ENCODE peak calls at places on chromosomes 16 and 17, in six cellular contexts. V is GM23338, S is tibial nerve, Z is A549, L is gastrocnemius medialis, I is keratinocyte. C is an unnamed sample. For H3K4me1, the result is how much of the 10 kb centered on the place peaks cover.

GRCh38 chr17:38417210-38417951 is 10.9 kb upstream of the ARHGAP23 start:
- DNase-seq in V (no peak), L (no peak), Z (no peak), S (no peak), I (no peak), C (no peak)

GRCh38 chr17:74430706-74431567 is 951 bp upstream of the GPRC5C start:
- DNase-seq in V (peak), S (peak), Z (peak), I (no peak), L (peak), C (peak)

GRCh38 chr17:75010683-75011406 is 1.6 kb upstream of the MRPL58 start:
- DNase-seq in L (no peak), S (no peak), V (peak), I (no peak), Z (peak), C (no peak)

GRCh38 chr17:51819341-51819740 is 339.2 kb downstream of the CA10 start:
- DNase-seq in I (no peak), L (no peak), Z (no peak), V (no peak), S (no peak), C (no peak)

GRCh38 chr16:87608400-87608985 is 6.2 kb downstream of the JPH3 start:
- DNase-seq in I (peak), L (no peak), Z (peak), V (peak), S (peak), C (peak)

GRCh38 chr16:27156531-27156930 is 46.8 kb upstream of the KDM8 start:
- DNase-seq in I (no peak), V (no peak), Z (no peak), S (no peak), L (no peak), C (no peak)

GRCh38 chr16:24667244-24667764 is 62.1 kb upstream of the TNRC6A start:
- DNase-seq in Z (no peak), L (no peak), I (no peak), S (no peak), V (no peak), C (no peak)

GRCh38 chr17:5819396-5819795 is 235.1 kb upstream of the NLRP1 start:
- DNase-seq in S (no peak), V (no peak), L (no peak), I (no peak), Z (no peak), C (no peak)

GRCh38 chr16:58329147-58329546 is 34.3 kb upstream of the PRSS54 start:
- DNase-seq in Z (no peak), S (no peak), V (no peak), I (no peak), L (no peak), C (no peak)

GRCh38 chr17:42527932-42528331 is 8.1 kb upstream of the NAGLU start:
- DNase-seq in L (no peak), Z (no peak), S (no peak), I (no peak), V (no peak), C (peak)

GRCh38 chr16:66872927-66873684 is 7.2 kb upstream of the PDP2 start:
- DNase-seq in S (peak), L (peak), I (peak), V (peak), Z (peak), C (peak)

DNA sequence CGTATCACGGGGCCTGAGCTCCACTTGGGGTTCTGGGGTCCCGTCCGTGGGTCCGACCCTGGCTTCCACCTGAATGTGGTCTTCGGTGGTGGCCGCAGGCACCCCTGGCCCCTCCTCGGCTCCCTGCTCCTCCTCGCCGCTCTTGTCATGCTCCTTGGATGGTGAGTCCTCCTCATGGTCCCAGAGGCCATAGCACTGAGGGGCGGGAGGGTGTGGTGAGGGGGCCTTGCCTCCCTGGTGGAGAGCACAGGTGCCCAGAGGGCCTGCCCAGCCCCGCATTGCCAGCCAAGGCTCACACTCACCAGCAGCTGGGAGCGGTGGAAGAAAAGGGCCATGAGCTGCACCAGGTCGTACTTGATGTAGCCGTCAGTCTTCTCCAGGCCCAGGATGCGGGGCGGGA is 14.9 kb downstream of the CTU2 start:
- DNase-seq in V (no peak), Z (no peak), I (no peak), S (no peak), L (no peak), C (no peak)
- H3K4me1 ChIP-seq in V (under half), Z (under half), I (under half), S (under half), L (under half), C (under half)

GRCh38 chr17:8038954-8039610 is at the start of gene ALOX15B:
- DNase-seq in Z (no peak), I (no peak), L (no peak), V (peak), S (no peak), C (peak)

GRCh38 chr17:8044819-8045810 is 6.3 kb downstream of the ALOX15B start:
- DNase-seq in Z (no peak), V (no peak), S (no peak), L (no peak), I (no peak), C (peak)

GRCh38 chr17:8041980-8042379 is 3.1 kb downstream of the ALOX15B start:
- DNase-seq in I (no peak), Z (no peak), L (no peak), S (no peak), V (no peak), C (no peak)

GRCh38 chr17:8041249-8041928 is 2.5 kb downstream of the ALOX15B start:
- DNase-seq in L (peak), Z (peak), V (peak), S (peak), I (no peak), C (peak)

DNA sequence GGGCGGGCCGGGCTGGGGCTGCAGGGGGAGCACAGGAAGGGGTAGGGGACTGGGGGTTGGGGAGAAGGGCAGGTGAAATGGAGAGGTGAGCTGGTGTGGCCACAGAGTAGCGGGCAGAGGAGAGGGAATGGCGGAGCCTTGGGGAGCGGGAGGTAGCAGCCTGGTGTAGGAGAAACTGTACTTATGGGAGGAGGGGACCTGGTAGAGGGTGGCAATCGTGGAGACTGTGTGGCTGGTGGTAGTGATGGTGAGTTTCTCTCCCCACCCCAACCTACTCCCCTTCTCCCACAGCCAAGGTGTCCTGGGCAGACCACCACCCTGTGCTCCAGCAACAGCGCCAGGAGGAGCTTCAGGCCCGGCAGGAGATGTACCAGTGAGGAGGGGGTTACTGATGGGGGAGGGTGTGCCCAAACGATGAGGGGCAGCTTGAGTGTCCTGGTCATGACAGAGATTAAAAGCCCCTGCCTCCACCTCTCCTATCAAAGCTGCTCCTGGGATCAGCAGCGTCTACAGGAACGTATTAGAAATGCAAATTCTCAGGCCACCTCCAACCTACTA is 831 bp downstream of the ALOX15B start:
- DNase-seq in Z (no peak), S (no peak), I (no peak), V (no peak), L (no peak), C (peak)
- H3K4me3 ChIP-seq in Z (no peak), S (peak), I (peak), V (peak), L (no peak), C (no peak)

GRCh38 chr17:63833026-63833740 is 5.7 kb upstream of the FTSJ3 start:
- DNase-seq in V (no peak), S (no peak), L (no peak), I (no peak), Z (no peak), C (no peak)

GRCh38 chr17:63831505-63831904 is 4.0 kb upstream of the FTSJ3 start:
- DNase-seq in L (no peak), S (no peak), I (no peak), V (no peak), Z (no peak), C (no peak)

GRCh38 chr17:63832455-63832854 is 5.0 kb upstream of the FTSJ3 start:
- DNase-seq in S (no peak), V (peak), Z (no peak), I (no peak), L (no peak), C (no peak)

GRCh38 chr17:63830904-63831491 is 3.5 kb upstream of the FTSJ3 start:
- DNase-seq in I (no peak), L (no peak), S (no peak), V (no peak), Z (no peak), C (no peak)

DNA sequence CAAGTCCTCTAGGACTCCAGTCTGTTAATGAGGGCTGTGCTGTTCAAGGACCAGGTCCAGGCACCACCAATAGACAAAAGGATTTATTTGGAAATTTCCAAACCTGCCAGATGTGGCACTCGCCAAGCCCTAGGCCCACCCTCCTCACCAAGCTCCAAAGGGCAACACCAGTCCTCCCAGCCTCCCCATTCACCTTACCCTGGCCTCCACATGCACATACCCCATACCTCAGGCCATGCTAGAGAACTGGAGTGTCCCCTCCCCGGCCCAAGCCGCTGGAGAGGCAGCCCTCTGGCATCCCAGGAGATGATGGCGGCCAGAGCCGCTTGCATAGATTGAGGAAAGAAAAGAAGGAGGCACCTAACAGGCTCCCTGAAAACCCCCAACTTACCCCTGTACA is 4.6 kb upstream of the FTSJ3 start:
- DNase-seq in Z (no peak), L (no peak), V (no peak), I (no peak), S (no peak), C (no peak)
- H3K4me1 ChIP-seq in Z (under half), L (under half), V (under half), I (under half), S (under half), C (under half)

DNA sequence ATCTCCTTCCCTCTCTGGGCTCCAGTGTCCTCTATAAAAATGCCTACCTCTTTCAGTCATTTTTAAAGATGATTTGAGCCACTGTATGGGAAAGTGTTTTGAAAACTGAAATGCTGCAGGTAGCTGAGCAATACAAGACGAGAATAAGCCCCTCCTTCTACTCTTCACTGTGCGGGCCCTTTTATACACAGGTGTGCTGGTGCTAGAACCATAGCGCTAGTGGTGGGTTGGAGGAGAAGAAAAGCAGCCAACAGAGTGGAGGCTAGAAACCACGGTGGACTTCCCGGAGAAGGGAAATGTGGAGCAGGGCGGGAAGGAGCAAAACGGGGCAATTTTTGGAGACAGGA is 58.2 kb upstream of the DLX4 start:
- DNase-seq in V (peak), Z (no peak), L (no peak), S (no peak), I (no peak), C (no peak)
- H3K4me3 ChIP-seq in V (peak), Z (no peak), L (no peak), S (no peak), I (no peak), C (no peak)

GRCh38 chr17:48990882-48991357 is 6.3 kb upstream of the IGF2BP1 start:
- DNase-seq in I (no peak), V (peak), S (no peak), Z (peak), L (no peak), C (no peak)
- H3K4me1 ChIP-seq in I (under half), V (under half), S (under half), Z (half or more), L (under half), C (under half)

GRCh38 chr16:70647461-70648359 is 1.4 kb downstream of the IL34 start:
- DNase-seq in Z (no peak), S (no peak), I (no peak), L (no peak), V (no peak), C (peak)

GRCh38 chr16:70650216-70650615 is 3.9 kb downstream of the IL34 start:
- DNase-seq in I (no peak), Z (no peak), L (no peak), V (no peak), S (no peak), C (peak)

GRCh38 chr16:70651524-70651923 is 5.2 kb downstream of the IL34 start:
- DNase-seq in I (no peak), V (no peak), S (no peak), Z (no peak), L (no peak), C (no peak)

GRCh38 chr16:70648606-70649005 is 2.2 kb downstream of the IL34 start:
- DNase-seq in L (no peak), S (no peak), V (no peak), Z (no peak), I (no peak), C (peak)

GRCh38 chr16:70649300-70649699 is 2.9 kb downstream of the IL34 start:
- DNase-seq in S (no peak), Z (no peak), V (no peak), I (no peak), L (no peak), C (no peak)
- H3K4me3 ChIP-seq in S (no peak), Z (no peak), V (no peak), I (no peak), L (no peak), C (no peak)

DNA sequence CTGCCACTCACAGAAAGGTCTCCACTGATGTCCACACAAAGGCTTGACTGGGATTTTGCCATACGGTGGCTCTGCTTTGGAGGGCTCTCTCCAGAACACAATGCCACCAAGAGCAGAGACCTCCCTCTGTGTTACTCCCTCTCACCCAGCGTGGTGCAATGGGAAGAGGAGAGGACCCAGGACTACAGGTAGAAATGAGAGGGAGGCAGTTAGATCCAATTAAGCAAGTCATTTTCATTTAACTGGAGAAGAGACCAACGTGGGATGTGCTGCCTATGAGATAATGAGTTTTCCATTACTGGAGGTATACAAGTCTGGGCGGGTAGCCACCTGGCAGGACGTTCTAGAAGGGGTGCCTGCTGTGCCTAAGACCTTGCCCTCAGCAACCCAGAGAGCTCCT is 34.2 kb downstream of the TOM1L2 start:
- DNase-seq in L (no peak), Z (no peak), V (no peak), S (no peak), I (no peak), C (no peak)
- H3K4me1 ChIP-seq in L (half or more), Z (half or more), V (under half), S (half or more), I (half or more), C (under half)

DNA sequence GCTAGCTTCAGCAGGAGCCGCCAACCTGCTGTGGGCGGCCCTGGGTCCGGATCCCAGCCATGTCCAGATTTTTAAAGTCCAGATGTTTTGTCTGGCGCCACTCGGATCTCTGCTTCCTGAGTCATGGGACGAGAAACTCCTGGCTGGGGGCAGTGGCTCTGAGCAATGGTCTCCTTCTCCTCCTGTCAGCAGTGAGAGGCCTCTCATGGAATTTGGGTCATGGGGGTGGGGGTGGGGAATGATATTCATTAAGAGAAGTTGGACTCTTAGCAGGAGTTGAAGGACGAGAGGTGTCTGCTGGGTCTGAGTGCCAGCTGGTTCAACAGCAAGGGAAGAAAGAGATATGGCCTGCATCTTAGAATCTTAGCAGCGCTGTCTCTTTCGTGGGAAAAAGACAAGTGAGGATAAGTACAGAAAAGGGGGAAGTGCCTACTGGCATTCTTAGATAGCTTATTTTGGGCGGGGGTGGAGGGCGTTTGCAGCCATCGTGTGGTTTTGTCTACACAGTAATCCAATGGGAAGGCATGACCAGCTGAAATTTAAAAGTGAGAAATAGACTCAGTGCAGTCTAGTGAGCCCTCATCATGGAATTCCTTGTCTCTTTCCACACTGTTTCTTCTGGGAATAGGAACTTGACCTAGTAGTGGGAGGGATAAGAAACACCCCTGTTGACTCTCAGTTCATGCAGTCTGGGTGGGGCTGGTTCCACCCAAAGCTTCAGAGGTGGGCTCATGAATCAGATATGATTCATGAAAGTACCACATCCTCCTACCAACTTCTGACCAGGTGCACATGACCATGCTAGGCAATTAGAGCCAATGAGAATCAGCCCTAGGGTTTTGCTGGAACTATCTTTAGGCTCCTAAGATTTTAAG is 80.5 kb downstream of the MYH13 start:
- DNase-seq in Z (no peak), L (no peak), V (peak), S (no peak), I (peak), C (no peak)
- H3K4me3 ChIP-seq in Z (no peak), L (no peak), V (no peak), S (no peak), I (no peak), C (no peak)

GRCh38 chr17:40536731-40537171 is 28.5 kb downstream of the CCR7 start:
- DNase-seq in S (peak), Z (peak), I (no peak), V (no peak), L (no peak), C (peak)
- H3K4me1 ChIP-seq in S (half or more), Z (half or more), I (half or more), V (under half), L (under half), C (under half)

C was measured in aorta.